ENCODE peak calls at places on chromosomes 2 and 18, in seven cellular contexts. D is NCI-H1694 treated with DMSO at 0.1 percent for 48 hours; V is stimulated activated naive CD4-positive, alpha-beta T cell treated with Interleukin-2 at 50 U/mL for 16 hours; E is NCI-H1092 treated with DMSO at 0.1 percent for 48 hours; F is AML-193; U is activated T-helper 1 cell treated with Interleukin-2 at 50 U/mL for 16 hours; L is activated gamma-delta T cell treated with anti-CD3 and anti-CD28 coated beads, Interleukin-2, amount 50 U/mL, for 16 hours. Y is an unnamed sample.

GRCh38 chr2:70964596-70965386 is 13.6 kb upstream of the ANKRD53 start:
- DNase-seq in V (peak), D (no peak), E (no peak), U (peak), F (peak), L (peak), Y (peak)

GRCh38 chr2:225488743-225489142 is 89.2 kb downstream of the NYAP2 start:
- DNase-seq in E (no peak), D (no peak), U (no peak), V (no peak), L (no peak), F (no peak), Y (no peak)

GRCh38 chr2:231160701-231161100 is 35.9 kb upstream of the HTR2B start:
- DNase-seq in U (no peak), L (no peak), E (no peak), D (no peak), V (no peak), F (no peak), Y (no peak)

GRCh38 chr2:98487806-98488189 is 43.1 kb downstream of the INPP4A start:
- DNase-seq in D (peak), E (no peak), F (peak), U (no peak), V (no peak), L (no peak), Y (no peak)

GRCh38 chr2:240502059-240502429 is 55.7 kb downstream of the ANKMY1 start:
- DNase-seq in U (no peak), F (no peak), E (no peak), L (no peak), V (no peak), D (no peak), Y (no peak)

GRCh38 chr18:37396981-37397720 is 168.4 kb downstream of the CELF4 start:
- DNase-seq in L (no peak), E (no peak), V (no peak), F (no peak), U (no peak), D (no peak), Y (no peak)

GRCh38 chr2:234425923-234426603 is 70.8 kb downstream of the ARL4C start:
- DNase-seq in V (peak), E (no peak), U (peak), F (no peak), D (no peak), L (peak), Y (peak)

GRCh38 chr18:54392621-54393023 is 34.9 kb downstream of the C18orf54 start:
- DNase-seq in F (peak), D (peak), V (no peak), L (no peak), U (no peak), E (peak), Y (no peak)

GRCh38 chr2:124586210-124586609 is 561.1 kb downstream of the CNTNAP5 start:
- DNase-seq in U (no peak), E (no peak), V (no peak), F (no peak), D (no peak), L (no peak), Y (no peak)

GRCh38 chr18:8705941-8706544 is 687 bp downstream of the MTCL1 start:
- DNase-seq in E (no peak), L (no peak), F (no peak), U (no peak), D (no peak), V (peak), Y (peak)

GRCh38 chr2:97961534-97961933 is 34.2 kb downstream of the TMEM131 start:
- DNase-seq in U (no peak), L (no peak), F (no peak), E (no peak), D (no peak), V (no peak), Y (no peak)

GRCh38 chr2:179443175-179443574 is 178.5 kb upstream of the SESTD1 start:
- DNase-seq in F (no peak), U (no peak), L (no peak), D (no peak), V (no peak), E (no peak), Y (no peak)

GRCh38 chr18:58161659-58162058 is 117.6 kb downstream of the NEDD4L start:
- DNase-seq in D (no peak), V (no peak), U (no peak), F (no peak), L (no peak), E (no peak), Y (no peak)

GRCh38 chr2:24105816-24106215 is 17.3 kb downstream of the PFN4 start:
- DNase-seq in L (no peak), D (no peak), E (no peak), V (no peak), F (no peak), U (no peak), Y (no peak)

GRCh38 chr18:13540783-13541182 is 185.6 kb downstream of the FAM210A start:
- DNase-seq in E (no peak), U (no peak), L (peak), F (no peak), D (no peak), V (no peak), Y (no peak)

GRCh38 chr2:10232096-10232815 is 70.4 kb upstream of the HPCAL1 start:
- DNase-seq in E (no peak), V (no peak), L (no peak), F (no peak), D (no peak), U (no peak), Y (no peak)

GRCh38 chr2:128139624-128140023 is 48.6 kb downstream of the UGGT1 start:
- DNase-seq in U (no peak), F (no peak), D (no peak), V (no peak), E (no peak), L (no peak), Y (no peak)

GRCh38 chr2:30305235-30305634 is 73.9 kb downstream of the LBH start:
- DNase-seq in V (no peak), F (no peak), E (no peak), U (no peak), L (no peak), D (no peak), Y (no peak)

GRCh38 chr2:55048514-55048924 is 1.7 kb downstream of the RTN4 start:
- DNase-seq in D (peak), U (no peak), L (no peak), E (no peak), F (peak), V (no peak), Y (no peak)

GRCh38 chr2:116819355-116819754 is 995.1 kb upstream of the DDX18 start:
- DNase-seq in E (no peak), D (peak), F (no peak), U (no peak), L (no peak), V (no peak), Y (no peak)